ENCODE peak calls at places on chromosomes 3 and 15, in eight cellular contexts. One of them, this sample, is unnamed.

GRCh38 chr15:75723171-75723846 is 10.7 kb upstream of the CSPG4 start:
- DNase-seq in keratinocyte: no peak
- DNase-seq in kidney: peak
- DNase-seq in mesothelial cell of epicardium: no peak
- DNase-seq in body of pancreas: no peak
- DNase-seq in MCF 10A: no peak
- DNase-seq in HCT116: no peak
- DNase-seq in WTC11: no peak
- DNase-seq in this sample: no peak

GRCh38 chr15:68818671-68819450 is 1.8 kb downstream of the ANP32A start:
- DNase-seq in MCF 10A: peak
- DNase-seq in keratinocyte: no peak
- DNase-seq in WTC11: peak
- DNase-seq in HCT116: no peak
- DNase-seq in kidney: peak
- DNase-seq in body of pancreas: peak
- DNase-seq in mesothelial cell of epicardium: peak
- DNase-seq in this sample: peak

GRCh38 chr3:115975353-115975752 is 352.0 kb downstream of the GAP43 start:
- DNase-seq in mesothelial cell of epicardium: no peak
- DNase-seq in kidney: no peak
- DNase-seq in WTC11: no peak
- DNase-seq in body of pancreas: no peak
- DNase-seq in HCT116: no peak
- DNase-seq in MCF 10A: peak
- DNase-seq in keratinocyte: no peak
- DNase-seq in this sample: no peak

GRCh38 chr3:9955611-9956352 is 3.6 kb upstream of the PRRT3 start:
- DNase-seq in mesothelial cell of epicardium: no peak
- DNase-seq in kidney: no peak
- DNase-seq in body of pancreas: no peak
- DNase-seq in MCF 10A: no peak
- DNase-seq in HCT116: no peak
- DNase-seq in WTC11: no peak
- DNase-seq in keratinocyte: no peak
- DNase-seq in this sample: no peak

GRCh38 chr3:154602241-154602640 is 172.3 kb upstream of the GPR149 start:
- DNase-seq in WTC11: no peak
- DNase-seq in kidney: no peak
- DNase-seq in keratinocyte: no peak
- DNase-seq in MCF 10A: no peak
- DNase-seq in body of pancreas: no peak
- DNase-seq in HCT116: no peak
- DNase-seq in mesothelial cell of epicardium: no peak
- DNase-seq in this sample: no peak

GRCh38 chr3:103787164-103787871 is 1352.5 kb downstream of the ZPLD1 start:
- DNase-seq in WTC11: no peak
- DNase-seq in HCT116: no peak
- DNase-seq in mesothelial cell of epicardium: no peak
- DNase-seq in MCF 10A: no peak
- DNase-seq in keratinocyte: no peak
- DNase-seq in body of pancreas: no peak
- DNase-seq in kidney: no peak
- DNase-seq in this sample: no peak

GRCh38 chr3:58528629-58529028 is 8.4 kb downstream of the ACOX2 start:
- DNase-seq in HCT116: no peak
- DNase-seq in MCF 10A: peak
- DNase-seq in body of pancreas: peak
- DNase-seq in kidney: peak
- DNase-seq in keratinocyte: peak
- DNase-seq in WTC11: no peak
- DNase-seq in mesothelial cell of epicardium: no peak
- DNase-seq in this sample: no peak

GRCh38 chr3:99716463-99716995 is 78.1 kb downstream of the COL8A1 start:
- DNase-seq in MCF 10A: no peak
- DNase-seq in body of pancreas: no peak
- DNase-seq in WTC11: no peak
- DNase-seq in kidney: no peak
- DNase-seq in HCT116: no peak
- DNase-seq in mesothelial cell of epicardium: no peak
- DNase-seq in keratinocyte: no peak
- DNase-seq in this sample: no peak

GRCh38 chr3:126679831-126680677 is 24.0 kb upstream of the CHCHD6 start:
- DNase-seq in keratinocyte: no peak
- DNase-seq in MCF 10A: no peak
- DNase-seq in HCT116: no peak
- DNase-seq in kidney: no peak
- DNase-seq in WTC11: no peak
- DNase-seq in body of pancreas: no peak
- DNase-seq in mesothelial cell of epicardium: no peak
- DNase-seq in this sample: no peak

GRCh38 chr3:121463745-121464144 is 82.0 kb downstream of the POLQ start:
- DNase-seq in keratinocyte: no peak
- DNase-seq in kidney: no peak
- DNase-seq in body of pancreas: no peak
- DNase-seq in HCT116: no peak
- DNase-seq in MCF 10A: no peak
- DNase-seq in WTC11: no peak
- DNase-seq in mesothelial cell of epicardium: no peak
- DNase-seq in this sample: no peak

GRCh38 chr3:126208618-126209256 is 28.4 kb upstream of the ALDH1L1 start:
- DNase-seq in MCF 10A: peak
- DNase-seq in kidney: peak
- DNase-seq in body of pancreas: peak
- DNase-seq in keratinocyte: peak
- DNase-seq in WTC11: no peak
- DNase-seq in mesothelial cell of epicardium: no peak
- DNase-seq in HCT116: peak
- DNase-seq in this sample: no peak

GRCh38 chr15:36347272-36347864 is 232.1 kb upstream of the CDIN1 start:
- DNase-seq in body of pancreas: no peak
- DNase-seq in kidney: no peak
- DNase-seq in WTC11: no peak
- DNase-seq in HCT116: no peak
- DNase-seq in keratinocyte: no peak
- DNase-seq in mesothelial cell of epicardium: no peak
- DNase-seq in MCF 10A: no peak
- DNase-seq in this sample: no peak

GRCh38 chr15:61064653-61065052 is 164.4 kb downstream of the RORA start:
- DNase-seq in MCF 10A: no peak
- DNase-seq in WTC11: no peak
- DNase-seq in HCT116: no peak
- DNase-seq in keratinocyte: no peak
- DNase-seq in body of pancreas: no peak
- DNase-seq in kidney: no peak
- DNase-seq in mesothelial cell of epicardium: no peak
- DNase-seq in this sample: no peak

GRCh38 chr15:63351170-63351569 is 30.5 kb downstream of the CA12 start:
- DNase-seq in kidney: no peak
- DNase-seq in keratinocyte: no peak
- DNase-seq in mesothelial cell of epicardium: no peak
- DNase-seq in body of pancreas: peak
- DNase-seq in MCF 10A: no peak
- DNase-seq in HCT116: no peak
- DNase-seq in WTC11: no peak
- DNase-seq in this sample: no peak

GRCh38 chr3:113374078-113374477 is 67.2 kb downstream of the CFAP44 start:
- DNase-seq in WTC11: no peak
- DNase-seq in HCT116: no peak
- DNase-seq in keratinocyte: no peak
- DNase-seq in kidney: no peak
- DNase-seq in mesothelial cell of epicardium: no peak
- DNase-seq in body of pancreas: no peak
- DNase-seq in MCF 10A: no peak
- DNase-seq in this sample: no peak

GRCh38 chr3:58062469-58062868 is 54.2 kb downstream of the FLNB start:
- DNase-seq in keratinocyte: no peak
- DNase-seq in mesothelial cell of epicardium: no peak
- DNase-seq in HCT116: no peak
- DNase-seq in kidney: no peak
- DNase-seq in body of pancreas: no peak
- DNase-seq in WTC11: no peak
- DNase-seq in MCF 10A: no peak
- DNase-seq in this sample: no peak

DNA sequence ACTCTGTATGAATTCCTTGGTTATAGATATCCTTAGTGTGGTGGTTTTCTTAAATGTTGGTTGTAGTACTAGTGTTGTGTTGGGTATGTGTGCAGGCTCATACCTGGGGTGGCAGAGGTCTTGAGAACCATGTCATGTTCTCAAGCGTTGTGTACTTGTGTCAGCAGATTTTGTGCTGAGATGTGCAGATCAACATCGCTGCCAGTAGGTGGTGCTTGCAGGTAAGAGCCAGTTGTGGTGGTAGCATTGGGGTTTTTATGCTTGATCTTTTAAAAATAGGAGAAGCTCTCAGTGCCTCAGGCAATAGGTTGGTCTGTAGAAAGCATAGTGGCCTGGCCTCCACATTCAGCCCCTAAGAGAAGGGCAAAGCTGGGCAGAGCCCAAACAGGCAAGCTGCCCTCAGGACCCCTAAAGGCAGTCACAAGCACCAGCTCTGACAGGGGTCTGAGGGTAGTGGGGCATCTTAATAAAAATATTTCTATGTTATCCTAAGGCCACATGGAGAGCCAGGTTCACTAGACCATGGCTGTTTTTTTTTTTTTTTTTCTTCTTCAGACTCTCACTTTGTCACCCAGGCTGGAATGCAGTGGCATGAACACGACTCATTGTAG is 164.0 kb downstream of the IL20RB start:
- DNase-seq in WTC11: peak
- DNase-seq in MCF 10A: peak
- DNase-seq in kidney: no peak
- DNase-seq in keratinocyte: peak
- DNase-seq in body of pancreas: peak
- DNase-seq in mesothelial cell of epicardium: no peak
- DNase-seq in HCT116: peak
- DNase-seq in this sample: peak
- TF ChIP-seq CTCF in WTC11: peak
- TF ChIP-seq CTCF in MCF 10A: peak
- TF ChIP-seq CTCF in kidney: no peak
- TF ChIP-seq CTCF in keratinocyte: peak
- TF ChIP-seq CTCF in body of pancreas: no peak
- TF ChIP-seq CTCF in mesothelial cell of epicardium: peak
- TF ChIP-seq CTCF in HCT116: peak
- TF ChIP-seq CTCF in this sample: peak

GRCh38 chr3:39911465-39912309 is 102.3 kb downstream of the MYRIP start:
- DNase-seq in HCT116: no peak
- DNase-seq in body of pancreas: peak
- DNase-seq in keratinocyte: no peak
- DNase-seq in mesothelial cell of epicardium: no peak
- DNase-seq in WTC11: peak
- DNase-seq in MCF 10A: peak
- DNase-seq in kidney: no peak
- DNase-seq in this sample: peak
- TF ChIP-seq CTCF in HCT116: peak
- TF ChIP-seq CTCF in body of pancreas: no peak
- TF ChIP-seq CTCF in keratinocyte: peak
- TF ChIP-seq CTCF in mesothelial cell of epicardium: no peak
- TF ChIP-seq CTCF in WTC11: no peak
- TF ChIP-seq CTCF in MCF 10A: no peak
- TF ChIP-seq CTCF in kidney: no peak
- TF ChIP-seq CTCF in this sample: no peak

DNA sequence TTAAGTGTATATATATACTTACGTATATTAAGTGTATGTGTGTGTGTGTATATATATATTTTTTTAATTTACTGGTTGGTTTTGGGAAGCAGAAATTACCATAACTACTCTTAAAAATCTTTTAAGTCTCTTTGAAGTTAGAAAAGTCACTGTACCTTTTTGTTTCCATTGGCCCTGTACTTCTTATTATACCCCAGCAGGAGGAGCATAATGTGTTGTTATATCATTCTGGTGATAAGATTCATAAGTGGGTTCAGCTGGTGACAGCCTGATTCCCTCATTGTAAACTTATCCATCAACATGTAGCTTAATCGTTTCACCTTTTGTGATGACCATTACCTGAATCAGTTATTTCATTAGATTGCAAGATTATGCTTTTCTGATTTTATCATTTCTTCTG is 30.8 kb downstream of the MLH1 start:
- DNase-seq in WTC11: no peak
- DNase-seq in kidney: no peak
- DNase-seq in HCT116: peak
- DNase-seq in body of pancreas: no peak
- DNase-seq in keratinocyte: no peak
- DNase-seq in mesothelial cell of epicardium: no peak
- DNase-seq in MCF 10A: peak
- DNase-seq in this sample: no peak
- TF ChIP-seq CTCF in WTC11: no peak
- TF ChIP-seq CTCF in kidney: no peak
- TF ChIP-seq CTCF in HCT116: peak
- TF ChIP-seq CTCF in body of pancreas: peak
- TF ChIP-seq CTCF in keratinocyte: no peak
- TF ChIP-seq CTCF in mesothelial cell of epicardium: no peak
- TF ChIP-seq CTCF in MCF 10A: peak
- TF ChIP-seq CTCF in this sample: peak

GRCh38 chr3:15306979-15307359 is 25.4 kb downstream of the SH3BP5 start:
- DNase-seq in body of pancreas: no peak
- DNase-seq in mesothelial cell of epicardium: no peak
- DNase-seq in kidney: no peak
- DNase-seq in MCF 10A: no peak
- DNase-seq in WTC11: no peak
- DNase-seq in HCT116: no peak
- DNase-seq in keratinocyte: no peak
- DNase-seq in this sample: no peak

GRCh38 chr3:15303216-15303615 is 29.2 kb downstream of the SH3BP5 start:
- DNase-seq in body of pancreas: no peak
- DNase-seq in WTC11: no peak
- DNase-seq in MCF 10A: no peak
- DNase-seq in kidney: no peak
- DNase-seq in HCT116: no peak
- DNase-seq in mesothelial cell of epicardium: no peak
- DNase-seq in keratinocyte: no peak
- DNase-seq in this sample: no peak

GRCh38 chr3:15307580-15307979 is 24.8 kb downstream of the SH3BP5 start:
- DNase-seq in mesothelial cell of epicardium: no peak
- DNase-seq in keratinocyte: no peak
- DNase-seq in WTC11: no peak
- DNase-seq in MCF 10A: no peak
- DNase-seq in kidney: no peak
- DNase-seq in HCT116: no peak
- DNase-seq in body of pancreas: no peak
- DNase-seq in this sample: no peak

GRCh38 chr3:15303728-15304127 is 28.7 kb downstream of the SH3BP5 start:
- DNase-seq in keratinocyte: no peak
- DNase-seq in HCT116: no peak
- DNase-seq in mesothelial cell of epicardium: no peak
- DNase-seq in MCF 10A: no peak
- DNase-seq in kidney: no peak
- DNase-seq in body of pancreas: no peak
- DNase-seq in WTC11: no peak
- DNase-seq in this sample: no peak

DNA sequence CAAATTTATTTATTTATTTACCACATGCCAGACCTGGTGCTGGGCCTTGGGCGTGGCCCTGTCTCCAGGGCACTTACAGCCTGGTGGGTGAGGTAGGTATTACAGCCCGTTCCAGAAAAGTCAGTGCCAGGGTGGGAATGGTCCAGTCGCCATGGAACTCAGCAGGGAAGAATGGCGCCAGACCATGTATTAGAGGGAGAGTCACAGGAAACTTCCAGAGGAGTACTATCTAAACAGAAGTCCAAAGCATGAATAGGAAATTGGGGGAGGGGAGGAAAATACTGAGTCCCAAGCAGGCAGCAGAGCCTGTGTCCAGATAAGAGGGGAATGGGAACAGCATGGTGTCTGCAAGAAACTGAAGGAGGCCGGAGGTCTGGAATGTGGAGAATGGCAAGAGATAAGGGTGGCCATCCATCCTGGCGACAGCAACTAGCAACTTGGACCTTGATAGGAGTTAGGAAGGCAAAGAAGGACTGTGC is 27.0 kb downstream of the SH3BP5 start:
- DNase-seq in WTC11: peak
- DNase-seq in kidney: no peak
- DNase-seq in HCT116: peak
- DNase-seq in MCF 10A: no peak
- DNase-seq in body of pancreas: no peak
- DNase-seq in keratinocyte: no peak
- DNase-seq in mesothelial cell of epicardium: no peak
- DNase-seq in this sample: peak
- TF ChIP-seq CTCF in WTC11: peak
- TF ChIP-seq CTCF in kidney: no peak
- TF ChIP-seq CTCF in HCT116: peak
- TF ChIP-seq CTCF in MCF 10A: peak
- TF ChIP-seq CTCF in body of pancreas: no peak
- TF ChIP-seq CTCF in keratinocyte: peak
- TF ChIP-seq CTCF in mesothelial cell of epicardium: peak
- TF ChIP-seq CTCF in this sample: peak